ENCODE peak calls at places on chromosomes 2 and 18, in four cellular contexts. One of them, this sample, is unnamed. For H3K4me1, the result is how much of the 10 kb centered on the place peaks cover.

GRCh38 chr2:1450935-1451334 is 37.7 kb downstream of the TPO start:
- DNase-seq in fibroblast of lung: no peak
- DNase-seq in neural progenitor cell: no peak
- DNase-seq in tibial nerve: no peak
- DNase-seq in this sample: no peak

GRCh38 chr2:200383380-200384110 is 77.1 kb downstream of the SPATS2L start:
- DNase-seq in tibial nerve: no peak
- DNase-seq in neural progenitor cell: no peak
- DNase-seq in fibroblast of lung: peak
- DNase-seq in this sample: no peak

GRCh38 chr2:160353166-160353565 is 140.4 kb downstream of the RBMS1 start:
- DNase-seq in neural progenitor cell: no peak
- DNase-seq in tibial nerve: no peak
- DNase-seq in fibroblast of lung: no peak
- DNase-seq in this sample: no peak

GRCh38 chr2:37648316-37649011 is 23.0 kb downstream of the CDC42EP3 start:
- DNase-seq in neural progenitor cell: no peak
- DNase-seq in fibroblast of lung: peak
- DNase-seq in tibial nerve: peak
- DNase-seq in this sample: peak

GRCh38 chr18:2979871-2980606 is 32.9 kb downstream of the LPIN2 start:
- DNase-seq in fibroblast of lung: no peak
- DNase-seq in neural progenitor cell: no peak
- DNase-seq in tibial nerve: no peak
- DNase-seq in this sample: peak

GRCh38 chr18:42052137-42052708 is 97.2 kb downstream of the PIK3C3 start:
- DNase-seq in neural progenitor cell: peak
- DNase-seq in tibial nerve: no peak
- DNase-seq in fibroblast of lung: peak
- DNase-seq in this sample: no peak

GRCh38 chr2:112542974-112543760 is 902 bp downstream of the POLR1B start:
- DNase-seq in fibroblast of lung: peak
- DNase-seq in tibial nerve: no peak
- DNase-seq in neural progenitor cell: peak
- DNase-seq in this sample: no peak

GRCh38 chr2:232890896-232891601 is 21.0 kb downstream of the SNORC start:
- DNase-seq in neural progenitor cell: peak
- DNase-seq in tibial nerve: no peak
- DNase-seq in fibroblast of lung: no peak
- DNase-seq in this sample: peak

GRCh38 chr2:239118675-239119211 is 270.9 kb downstream of the TWIST2 start:
- DNase-seq in neural progenitor cell: no peak
- DNase-seq in tibial nerve: no peak
- DNase-seq in fibroblast of lung: no peak
- DNase-seq in this sample: no peak

GRCh38 chr2:161243873-161244272 is 64.4 kb upstream of the PSMD14 start:
- DNase-seq in fibroblast of lung: no peak
- DNase-seq in neural progenitor cell: no peak
- DNase-seq in tibial nerve: no peak
- DNase-seq in this sample: no peak

GRCh38 chr2:10475221-10475722 is 27.1 kb upstream of the ODC1 start:
- DNase-seq in neural progenitor cell: no peak
- DNase-seq in fibroblast of lung: no peak
- DNase-seq in tibial nerve: no peak
- DNase-seq in this sample: no peak

GRCh38 chr18:76679877-76680276 is 142.5 kb upstream of the ZNF236 start:
- DNase-seq in neural progenitor cell: peak
- DNase-seq in fibroblast of lung: no peak
- DNase-seq in tibial nerve: no peak
- DNase-seq in this sample: no peak

GRCh38 chr2:23285076-23285795 is 99.7 kb upstream of the KLHL29 start:
- DNase-seq in fibroblast of lung: no peak
- DNase-seq in tibial nerve: no peak
- DNase-seq in neural progenitor cell: no peak
- DNase-seq in this sample: no peak

GRCh38 chr2:56464613-56465012 is 280.8 kb downstream of the CCDC85A start:
- DNase-seq in tibial nerve: no peak
- DNase-seq in neural progenitor cell: no peak
- DNase-seq in fibroblast of lung: no peak
- DNase-seq in this sample: no peak

GRCh38 chr2:128440666-128441340 is 122.1 kb upstream of the HS6ST1 start:
- DNase-seq in fibroblast of lung: no peak
- DNase-seq in tibial nerve: no peak
- DNase-seq in neural progenitor cell: no peak
- DNase-seq in this sample: peak

GRCh38 chr2:26493631-26494030 is 15.7 kb upstream of the OTOF start:
- DNase-seq in fibroblast of lung: no peak
- DNase-seq in neural progenitor cell: no peak
- DNase-seq in tibial nerve: no peak
- DNase-seq in this sample: no peak

GRCh38 chr2:216119986-216120385 is 10.8 kb downstream of the XRCC5 start:
- DNase-seq in fibroblast of lung: no peak
- DNase-seq in tibial nerve: no peak
- DNase-seq in neural progenitor cell: no peak
- DNase-seq in this sample: no peak

GRCh38 chr2:47644351-47644750 is 138.6 kb upstream of the MSH6 start:
- DNase-seq in neural progenitor cell: no peak
- DNase-seq in tibial nerve: no peak
- DNase-seq in fibroblast of lung: no peak
- DNase-seq in this sample: no peak

GRCh38 chr2:232696609-232697058 is 497 bp upstream of the GIGYF2 start:
- DNase-seq in fibroblast of lung: no peak
- DNase-seq in neural progenitor cell: no peak
- DNase-seq in tibial nerve: no peak
- DNase-seq in this sample: no peak

GRCh38 chr2:186636800-186637795 is 47.2 kb downstream of the ITGAV start:
- DNase-seq in fibroblast of lung: no peak
- DNase-seq in tibial nerve: no peak
- DNase-seq in neural progenitor cell: no peak
- DNase-seq in this sample: no peak

GRCh38 chr2:36290306-36290705 is 65.3 kb upstream of the CRIM1 start:
- DNase-seq in neural progenitor cell: no peak
- DNase-seq in tibial nerve: no peak
- DNase-seq in fibroblast of lung: no peak
- DNase-seq in this sample: no peak

GRCh38 chr18:12394428-12394827 is 13.3 kb upstream of the PRELID3A start:
- DNase-seq in tibial nerve: no peak
- DNase-seq in fibroblast of lung: no peak
- DNase-seq in neural progenitor cell: peak
- DNase-seq in this sample: no peak

GRCh38 chr2:203790134-203790533 is 77.4 kb upstream of the CTLA4 start:
- DNase-seq in fibroblast of lung: no peak
- DNase-seq in tibial nerve: no peak
- DNase-seq in neural progenitor cell: no peak
- DNase-seq in this sample: no peak

DNA sequence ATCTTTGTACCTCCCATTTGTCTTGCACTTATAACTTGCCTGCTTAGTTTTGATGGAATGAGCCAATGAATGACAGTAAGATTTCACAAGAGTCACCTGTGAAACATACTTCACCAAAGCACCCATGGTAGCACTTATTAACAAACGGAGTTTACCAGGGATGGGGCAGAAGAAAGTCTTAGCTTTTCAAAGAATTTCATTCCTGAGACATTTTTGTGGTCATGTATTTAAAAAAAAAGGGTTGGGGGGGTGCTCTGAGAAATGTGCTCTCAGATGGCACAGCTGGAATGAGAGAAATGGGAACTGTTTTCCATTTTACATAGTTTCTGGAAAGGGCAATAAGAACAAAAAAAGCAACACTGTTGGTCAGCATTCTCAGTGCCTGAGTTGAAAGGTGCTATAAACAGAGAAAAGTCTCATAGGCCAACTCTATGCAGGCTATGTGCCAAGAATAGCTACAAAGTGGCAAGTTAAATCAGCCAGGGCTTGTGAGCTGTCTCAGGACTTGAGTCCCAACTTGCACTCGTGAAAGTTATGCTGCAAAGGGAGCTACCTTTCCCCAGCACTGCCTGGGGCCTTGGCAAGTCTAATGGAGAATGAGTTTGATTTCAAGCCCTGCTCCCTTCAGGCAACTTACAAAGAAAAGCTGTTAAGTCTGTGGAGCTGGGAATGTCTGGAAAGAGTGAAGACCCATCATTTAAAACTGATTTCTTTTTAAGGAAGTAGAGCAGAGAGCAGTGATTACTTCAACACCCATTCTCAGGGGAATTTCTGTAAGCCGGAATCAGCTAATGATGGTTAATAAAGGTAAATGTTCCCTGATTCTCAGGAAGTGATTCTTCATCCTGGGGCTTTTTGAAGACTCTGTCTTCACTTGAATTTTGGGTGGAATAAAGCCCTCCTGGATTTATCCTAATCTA is 170.6 kb downstream of the SLC8A1 start:
- DNase-seq in fibroblast of lung: peak
- DNase-seq in neural progenitor cell: no peak
- DNase-seq in tibial nerve: no peak
- DNase-seq in this sample: no peak
- H3K4me3 ChIP-seq in fibroblast of lung: no peak
- H3K4me3 ChIP-seq in neural progenitor cell: no peak
- H3K4me3 ChIP-seq in tibial nerve: no peak
- H3K4me3 ChIP-seq in this sample: peak

GRCh38 chr2:16022548-16023240 is 82.3 kb downstream of the MYCN start:
- DNase-seq in neural progenitor cell: no peak
- DNase-seq in tibial nerve: no peak
- DNase-seq in fibroblast of lung: no peak
- DNase-seq in this sample: no peak

GRCh38 chr2:16023663-16024360 is 83.5 kb downstream of the MYCN start:
- DNase-seq in tibial nerve: no peak
- DNase-seq in fibroblast of lung: no peak
- DNase-seq in neural progenitor cell: no peak
- DNase-seq in this sample: no peak

GRCh38 chr2:16026816-16027501 is 86.6 kb downstream of the MYCN start:
- DNase-seq in fibroblast of lung: no peak
- DNase-seq in tibial nerve: no peak
- DNase-seq in neural progenitor cell: no peak
- DNase-seq in this sample: no peak

GRCh38 chr2:16025876-16026640 is 85.7 kb downstream of the MYCN start:
- DNase-seq in neural progenitor cell: no peak
- DNase-seq in tibial nerve: no peak
- DNase-seq in fibroblast of lung: no peak
- DNase-seq in this sample: no peak

GRCh38 chr2:16025211-16025875 is 85.0 kb downstream of the MYCN start:
- DNase-seq in neural progenitor cell: no peak
- DNase-seq in fibroblast of lung: no peak
- DNase-seq in tibial nerve: no peak
- DNase-seq in this sample: no peak
- H3K4me1 ChIP-seq in neural progenitor cell: under half
- H3K4me1 ChIP-seq in fibroblast of lung: under half
- H3K4me1 ChIP-seq in tibial nerve: under half
- H3K4me1 ChIP-seq in this sample: under half

DNA sequence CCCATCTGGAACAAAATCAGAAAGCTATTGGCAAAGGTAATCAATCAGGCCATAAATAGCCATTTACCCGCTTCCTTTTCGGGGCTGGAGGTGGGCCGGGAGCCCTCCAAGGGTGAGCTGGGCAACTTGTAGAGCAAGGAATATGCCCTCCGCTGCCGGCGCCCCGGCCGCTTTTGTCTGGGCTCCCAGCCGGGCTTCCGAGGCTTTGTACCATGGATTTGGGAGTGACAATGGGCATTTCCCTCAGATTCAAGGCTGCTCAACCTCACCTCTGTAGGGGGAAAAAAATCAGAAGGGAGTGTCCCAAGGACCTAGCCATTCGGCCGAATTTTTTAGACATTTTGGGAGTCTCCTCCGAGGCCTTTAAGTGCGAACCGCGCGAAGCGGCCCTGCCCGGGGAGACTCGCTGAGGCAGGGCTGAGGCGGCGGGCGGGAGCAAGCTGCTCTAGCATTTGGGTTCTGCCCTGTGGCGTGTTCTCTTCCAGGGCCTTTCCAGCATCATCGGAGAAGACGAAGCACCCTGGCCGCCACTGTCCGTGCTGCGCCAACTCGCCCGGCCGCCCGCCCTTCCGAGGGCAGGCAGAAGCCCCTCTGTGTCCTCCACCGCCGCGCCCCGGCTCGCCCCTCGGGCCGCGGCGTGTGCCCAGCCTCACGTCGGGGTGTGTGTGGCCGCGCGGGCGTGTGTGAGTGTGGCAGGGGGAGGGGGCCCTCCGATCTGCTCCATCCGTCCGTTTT is 975 bp upstream of the HOXD9 start:
- DNase-seq in neural progenitor cell: no peak
- DNase-seq in tibial nerve: no peak
- DNase-seq in fibroblast of lung: no peak
- DNase-seq in this sample: no peak
- H3K4me3 ChIP-seq in neural progenitor cell: no peak
- H3K4me3 ChIP-seq in tibial nerve: no peak
- H3K4me3 ChIP-seq in fibroblast of lung: no peak
- H3K4me3 ChIP-seq in this sample: peak

GRCh38 chr2:240874715-240875227 is 6.1 kb downstream of the AGXT start:
- DNase-seq in neural progenitor cell: no peak
- DNase-seq in tibial nerve: no peak
- DNase-seq in fibroblast of lung: no peak
- DNase-seq in this sample: no peak
- H3K4me1 ChIP-seq in neural progenitor cell: under half
- H3K4me1 ChIP-seq in tibial nerve: under half
- H3K4me1 ChIP-seq in fibroblast of lung: under half
- H3K4me1 ChIP-seq in this sample: under half

DNA sequence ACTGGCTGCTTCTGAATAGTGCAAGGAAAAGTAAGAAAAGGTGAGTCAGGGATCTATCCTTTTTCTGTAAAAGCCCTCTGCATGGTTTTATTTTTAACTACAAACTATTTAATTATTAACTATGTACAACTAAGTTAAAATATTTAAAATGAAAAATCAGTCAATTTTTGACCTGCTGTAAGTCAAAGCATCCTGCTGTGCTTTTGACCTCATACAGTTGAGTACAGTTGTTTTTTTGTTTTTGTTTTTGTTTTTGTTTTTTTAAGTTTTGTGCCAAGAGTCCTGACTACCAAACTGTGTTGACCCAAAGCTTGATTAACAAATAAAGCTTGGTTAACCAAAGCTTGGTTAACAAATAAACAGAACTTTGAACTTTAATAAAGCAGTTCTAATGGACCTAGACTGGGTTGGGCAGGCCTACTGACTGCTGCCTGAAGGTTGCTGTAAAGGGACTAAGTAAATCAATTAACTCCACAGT is at the start of gene ACMSD:
- DNase-seq in tibial nerve: no peak
- DNase-seq in neural progenitor cell: no peak
- DNase-seq in fibroblast of lung: no peak
- DNase-seq in this sample: no peak
- H3K4me3 ChIP-seq in tibial nerve: no peak
- H3K4me3 ChIP-seq in neural progenitor cell: no peak
- H3K4me3 ChIP-seq in fibroblast of lung: no peak
- H3K4me3 ChIP-seq in this sample: no peak

DNA sequence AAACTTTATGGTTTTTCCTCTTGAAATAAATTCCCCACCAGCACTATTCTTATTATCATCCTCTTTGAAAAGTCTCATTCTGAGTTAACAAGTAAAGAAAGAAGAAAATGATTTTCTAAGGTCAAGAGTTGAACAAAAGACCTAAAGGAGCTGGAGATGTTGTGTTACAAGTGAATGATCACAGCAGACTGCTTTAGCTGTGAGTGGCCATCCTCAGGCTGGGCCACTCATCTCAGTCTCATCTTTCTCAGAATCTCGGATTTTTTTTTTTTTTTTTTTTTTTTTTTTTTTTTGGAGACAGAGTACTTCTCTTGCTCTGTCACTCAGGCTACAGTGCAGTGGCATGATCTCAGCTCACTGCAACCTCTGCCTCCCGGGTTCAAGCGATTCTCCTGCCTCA is 133.3 kb downstream of the CDH2 start:
- DNase-seq in neural progenitor cell: no peak
- DNase-seq in fibroblast of lung: no peak
- DNase-seq in tibial nerve: no peak
- DNase-seq in this sample: no peak
- H3K4me1 ChIP-seq in neural progenitor cell: half or more
- H3K4me1 ChIP-seq in fibroblast of lung: under half
- H3K4me1 ChIP-seq in tibial nerve: under half
- H3K4me1 ChIP-seq in this sample: under half

GRCh38 chr2:7378642-7379041 is 461.4 kb downstream of the RNF144A start:
- DNase-seq in fibroblast of lung: no peak
- DNase-seq in tibial nerve: no peak
- DNase-seq in neural progenitor cell: no peak
- DNase-seq in this sample: no peak
- H3K4me3 ChIP-seq in fibroblast of lung: no peak
- H3K4me3 ChIP-seq in tibial nerve: no peak
- H3K4me3 ChIP-seq in neural progenitor cell: no peak
- H3K4me3 ChIP-seq in this sample: no peak

This sample was measured in tibial artery.